ENCODE peak calls at places on chromosomes 16 and 17, in six cellular contexts. F is stimulated activated CD8-positive, alpha-beta memory T cell treated with anti-CD3 and anti-CD28 coated beads, Interleukin-12 subunit alpha, Interleukin-12 subunit beta, amount 100 ng/mL, for 1 hour; Q is Jurkat, Clone E6-1; I is activated T-helper 1 cell treated with Interleukin-2 at 50 U/mL for 16 hours; Y is epithelial cell of prostate; J is neural progenitor cell. C is an unnamed sample.

GRCh38 chr16:23384878-23385277 is 68.1 kb downstream of the COG7 start:
- DNase-seq in F (no peak), I (no peak), J (no peak), Q (no peak), Y (peak; percentile 67), C (no peak)

GRCh38 chr16:85246473-85246872 is 134.2 kb upstream of the CIBAR2 start:
- DNase-seq in Q (no peak), Y (no peak), F (no peak), I (no peak), J (no peak), C (no peak)

GRCh38 chr16:69093974-69094373 is 11.5 kb upstream of the HAS3 start:
- DNase-seq in Y (no peak), F (no peak), I (no peak), J (no peak), Q (no peak), C (no peak)

GRCh38 chr17:9004132-9004960 is 17.0 kb upstream of the NTN1 start:
- DNase-seq in I (no peak), F (no peak), Q (no peak), J (peak; percentile 72), Y (no peak), C (no peak)

GRCh38 chr16:2370725-2371124 is 30.2 kb upstream of the ABCA3 start:
- DNase-seq in F (no peak), I (no peak), Q (no peak), Y (no peak), J (no peak), C (no peak)

GRCh38 chr17:77990301-77990700 is 31.8 kb downstream of the TNRC6C start:
- DNase-seq in F (no peak), Q (no peak), J (no peak), I (no peak), Y (no peak), C (no peak)

GRCh38 chr17:33292184-33292980 is 713 bp downstream of the ASIC2 start:
- DNase-seq in I (no peak), Q (no peak), F (no peak), J (peak; percentile 79), Y (no peak), C (no peak)

GRCh38 chr17:57574040-57574513 is 171.0 kb downstream of the CCDC182 start:
- DNase-seq in I (no peak), F (no peak), J (no peak), Q (no peak), Y (no peak), C (peak; percentile 55)

GRCh38 chr16:31224092-31224955 is 7.4 kb upstream of the PYDC1 start:
- DNase-seq in J (no peak), I (no peak), F (no peak), Y (no peak), Q (no peak), C (no peak)

GRCh38 chr16:78866556-78866955 is 734.0 kb downstream of the MAF start:
- DNase-seq in F (no peak), Q (no peak), J (no peak), Y (no peak), I (no peak), C (no peak)

GRCh38 chr16:75632857-75633256 is 9.8 kb upstream of the ADAT1 start:
- DNase-seq in J (no peak), F (no peak), Y (no peak), I (no peak), Q (no peak), C (no peak)

GRCh38 chr16:74846714-74847113 is 72.1 kb upstream of the FA2H start:
- DNase-seq in F (no peak), Q (no peak), Y (no peak), I (no peak), J (no peak), C (no peak)

GRCh38 chr17:82487898-82488297 is 29.4 kb downstream of the NARF start:
- DNase-seq in Q (no peak), F (no peak), J (no peak), Y (no peak), I (no peak), C (no peak)

GRCh38 chr16:9337262-9338032 is 246.0 kb downstream of the HAPSTR1 start:
- DNase-seq in F (no peak), J (no peak), Y (no peak), Q (no peak), I (no peak), C (no peak)

GRCh38 chr17:77830816-77831490 is 127.5 kb upstream of the TNRC6C start:
- DNase-seq in Q (no peak), Y (no peak), J (no peak), I (no peak), F (no peak), C (no peak)

GRCh38 chr16:61926766-61927165 is 109.5 kb downstream of the CDH8 start:
- DNase-seq in I (no peak), Q (no peak), Y (no peak), F (no peak), J (no peak), C (peak; percentile 5)

GRCh38 chr16:72286936-72287620 is 115.1 kb upstream of the PMFBP1 start:
- DNase-seq in F (no peak), Y (no peak), Q (no peak), I (no peak), J (no peak), C (no peak)

GRCh38 chr17:81471804-81472456 is 40.7 kb downstream of the ACTG1 start:
- DNase-seq in Q (peak; percentile 83), I (no peak), J (peak; percentile 47), F (no peak), Y (no peak), C (peak; percentile 100)

GRCh38 chr17:41689497-41690299 is 1.0 kb downstream of the EIF1 start:
- DNase-seq in F (no peak), I (no peak), Q (peak; percentile 80), Y (no peak), J (peak; percentile 72), C (no peak)

GRCh38 chr17:35812456-35812855 is 3.2 kb downstream of the TAF15 start:
- DNase-seq in I (no peak), Y (no peak), J (no peak), F (no peak), Q (no peak), C (no peak)

GRCh38 chr17:79916506-79916905 is 77.3 kb upstream of the CBX4 start:
- DNase-seq in Q (no peak), F (no peak), I (no peak), Y (no peak), J (no peak), C (no peak)

GRCh38 chr17:76584427-76585047 is 1.1 kb downstream of the ST6GALNAC2 start:
- DNase-seq in Y (no peak), F (no peak), J (peak; percentile 60), Q (no peak), I (no peak), C (no peak)